ENCODE peak calls at places on chromosomes 13 and 19, in five cellular contexts. R, L, X, F and W are unnamed samples.

GRCh38 chr19:37506387-37507166 is at the start of gene ZNF793:
- DNase-seq in R (peak), F (no peak), X (peak), L (no peak), W (no peak)

GRCh38 chr13:113748862-113749451 is 10.1 kb upstream of the TMEM255B start:
- DNase-seq in F (no peak), R (no peak), X (no peak), L (no peak), W (no peak)

GRCh38 chr13:38213307-38213706 is 136.3 kb upstream of the UFM1 start:
- DNase-seq in L (no peak), R (no peak), X (no peak), F (no peak), W (no peak)

GRCh38 chr13:30276178-30276577 is 31.2 kb downstream of the KATNAL1 start:
- DNase-seq in F (no peak), R (no peak), X (no peak), L (no peak), W (no peak)

GRCh38 chr19:53868091-53868891 is 608 bp downstream of the MYADM start:
- DNase-seq in F (peak), L (peak), X (no peak), R (peak), W (peak)

GRCh38 chr13:79612604-79613003 is 131.6 kb downstream of the NDFIP2 start:
- DNase-seq in X (no peak), L (no peak), F (no peak), R (no peak), W (no peak)

GRCh38 chr19:48836089-48837017 is at the start of gene HSD17B14:
- DNase-seq in R (no peak), F (no peak), L (no peak), X (peak), W (peak)

GRCh38 chr19:18223860-18224524 is 2.2 kb downstream of the PDE4C start:
- DNase-seq in F (peak), L (peak), X (no peak), R (no peak), W (peak)

GRCh38 chr19:8336665-8337064 is 6.4 kb downstream of the KANK3 start:
- DNase-seq in X (no peak), L (no peak), F (no peak), R (no peak), W (no peak)

GRCh38 chr19:46976845-46977320 is 42.8 kb upstream of the NPAS1 start:
- DNase-seq in R (peak), F (no peak), L (peak), X (no peak), W (no peak)

GRCh38 chr13:111922086-111922485 is 144.9 kb upstream of the SOX1 start:
- DNase-seq in F (no peak), X (no peak), R (no peak), L (no peak), W (no peak)

GRCh38 chr19:46927893-46928292 is 67.1 kb downstream of the ARHGAP35 start:
- DNase-seq in X (no peak), R (no peak), L (no peak), F (no peak), W (no peak)

GRCh38 chr13:72456486-72456885 is 270.9 kb downstream of the MZT1 start:
- DNase-seq in F (no peak), X (no peak), R (no peak), L (no peak), W (no peak)

GRCh38 chr19:40233811-40234389 is 7.4 kb upstream of the CCNP start:
- DNase-seq in L (no peak), F (no peak), X (no peak), R (no peak), W (no peak)

GRCh38 chr19:3808420-3809143 is 22.4 kb upstream of the MATK start:
- DNase-seq in L (no peak), X (no peak), R (no peak), F (no peak), W (no peak)

GRCh38 chr19:40584007-40584406 is 7.3 kb downstream of the SHKBP1 start:
- DNase-seq in R (no peak), F (no peak), L (no peak), X (no peak), W (no peak)

GRCh38 chr19:17125728-17126677 is 50.4 kb downstream of the MYO9B start:
- DNase-seq in F (no peak), R (peak), L (no peak), X (no peak), W (no peak)

GRCh38 chr13:112688560-112689497 is 1.0 kb upstream of the ATP11A start:
- DNase-seq in F (peak), L (peak), X (no peak), R (no peak), W (no peak)

GRCh38 chr19:49017666-49018351 is 918 bp upstream of the LHB start:
- DNase-seq in R (peak), F (peak), X (no peak), L (peak), W (peak)

GRCh38 chr19:13902993-13903555 is 2.8 kb downstream of the BRME1 start:
- DNase-seq in F (no peak), L (no peak), R (no peak), X (no peak), W (no peak)

GRCh38 chr19:20165971-20166592 is 932 bp upstream of the ZNF486 start:
- DNase-seq in X (no peak), R (no peak), L (no peak), F (peak), W (no peak)

GRCh38 chr13:21957833-21958232 is 287.0 kb downstream of the FGF9 start:
- DNase-seq in F (no peak), X (no peak), R (peak), L (no peak), W (no peak)

GRCh38 chr19:10361569-10362011 is 18.8 kb downstream of the TYK2 start:
- DNase-seq in X (no peak), L (peak), F (no peak), R (no peak), W (no peak)

GRCh38 chr13:100235311-100235901 is 146.5 kb downstream of the PCCA start:
- DNase-seq in F (peak), L (peak), R (peak), X (no peak), W (peak)

GRCh38 chr13:34506796-34507195 is 435.3 kb upstream of the NBEA start:
- DNase-seq in F (no peak), L (no peak), X (no peak), R (no peak), W (no peak)
- TF ChIP-seq MAFK in F (no peak), L (no peak), X (no peak), R (no peak), W (no peak)

GRCh38 chr19:41821003-41821735 is 23.3 kb downstream of the LYPD4 start:
- DNase-seq in L (peak), R (peak), F (peak), X (peak), W (peak)
- TF ChIP-seq MAFK in L (no peak), R (no peak), F (no peak), X (no peak), W (no peak)

DNA sequence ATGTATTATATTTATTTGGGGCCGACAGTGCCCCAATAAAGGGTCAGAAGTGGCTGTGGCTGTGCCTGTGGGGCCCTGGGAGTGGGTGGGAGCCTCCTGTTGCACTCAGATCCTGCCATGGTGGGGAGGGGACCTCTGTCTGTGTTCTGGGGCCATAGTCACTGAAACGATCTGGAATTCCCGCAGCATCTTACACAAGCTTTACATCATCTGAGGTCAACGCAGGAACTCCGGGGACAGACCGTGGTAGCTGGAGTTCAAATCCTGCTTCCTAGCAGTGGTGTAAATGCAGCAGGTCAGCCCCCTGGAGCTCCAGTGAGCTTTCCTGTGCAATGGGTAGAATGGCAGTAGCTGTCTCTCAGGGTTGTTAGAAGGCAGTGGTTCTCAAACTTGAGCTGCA is 3.9 kb upstream of the SCN1B start:
- DNase-seq in F (no peak), R (no peak), L (no peak), X (no peak), W (no peak)
- TF ChIP-seq MAFK in F (no peak), R (no peak), L (no peak), X (no peak), W (no peak)

DNA sequence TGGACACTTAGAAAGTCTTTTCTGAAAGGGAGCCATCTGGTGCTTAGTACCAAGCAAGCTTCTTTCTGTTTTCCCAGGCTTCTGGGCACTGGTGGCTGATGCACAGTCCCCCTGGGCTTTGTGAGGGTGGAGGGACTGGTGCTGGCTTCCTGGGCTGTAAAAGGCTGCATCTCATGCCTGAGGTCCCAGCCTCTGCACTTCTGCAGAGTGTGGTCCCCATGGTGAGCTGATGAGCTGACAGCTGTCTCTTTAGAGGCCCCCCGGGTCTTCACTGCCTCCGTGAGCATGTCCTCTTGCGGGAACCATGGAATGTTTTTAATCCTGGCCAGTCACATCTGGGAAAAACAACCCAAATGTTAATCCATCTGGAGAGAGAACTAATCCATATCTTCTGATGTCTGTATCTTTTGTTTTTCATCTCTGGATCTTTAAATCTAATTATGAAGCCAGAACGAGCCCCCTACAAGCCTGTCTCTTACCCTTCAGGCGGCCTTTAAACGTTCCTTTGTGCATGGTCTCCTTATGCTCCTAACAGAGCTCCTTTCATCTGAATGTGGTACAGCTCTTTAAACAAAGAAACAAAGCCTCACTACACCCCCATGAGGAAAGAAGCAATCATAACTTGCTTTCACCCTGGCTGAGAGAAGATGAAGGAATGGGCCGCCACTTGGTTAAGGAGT is 40.4 kb downstream of the OLFM4 start:
- DNase-seq in R (no peak), X (no peak), L (no peak), F (no peak), W (no peak)
- TF ChIP-seq MAFK in R (no peak), X (no peak), L (no peak), F (no peak), W (no peak)

GRCh38 chr13:31798189-31798588 is 58.9 kb downstream of the RXFP2 start:
- DNase-seq in X (no peak), R (no peak), L (no peak), F (no peak), W (no peak)

GRCh38 chr13:31807090-31807541 is 67.8 kb downstream of the RXFP2 start:
- DNase-seq in R (no peak), F (no peak), X (no peak), L (no peak), W (no peak)

GRCh38 chr13:31801088-31801487 is 61.8 kb downstream of the RXFP2 start:
- DNase-seq in F (no peak), X (no peak), R (no peak), L (no peak), W (no peak)

GRCh38 chr13:31803327-31803726 is 64.0 kb downstream of the RXFP2 start:
- DNase-seq in L (no peak), R (no peak), F (no peak), X (no peak), W (no peak)
- TF ChIP-seq MAFK in L (no peak), R (no peak), F (no peak), X (no peak), W (no peak)

DNA sequence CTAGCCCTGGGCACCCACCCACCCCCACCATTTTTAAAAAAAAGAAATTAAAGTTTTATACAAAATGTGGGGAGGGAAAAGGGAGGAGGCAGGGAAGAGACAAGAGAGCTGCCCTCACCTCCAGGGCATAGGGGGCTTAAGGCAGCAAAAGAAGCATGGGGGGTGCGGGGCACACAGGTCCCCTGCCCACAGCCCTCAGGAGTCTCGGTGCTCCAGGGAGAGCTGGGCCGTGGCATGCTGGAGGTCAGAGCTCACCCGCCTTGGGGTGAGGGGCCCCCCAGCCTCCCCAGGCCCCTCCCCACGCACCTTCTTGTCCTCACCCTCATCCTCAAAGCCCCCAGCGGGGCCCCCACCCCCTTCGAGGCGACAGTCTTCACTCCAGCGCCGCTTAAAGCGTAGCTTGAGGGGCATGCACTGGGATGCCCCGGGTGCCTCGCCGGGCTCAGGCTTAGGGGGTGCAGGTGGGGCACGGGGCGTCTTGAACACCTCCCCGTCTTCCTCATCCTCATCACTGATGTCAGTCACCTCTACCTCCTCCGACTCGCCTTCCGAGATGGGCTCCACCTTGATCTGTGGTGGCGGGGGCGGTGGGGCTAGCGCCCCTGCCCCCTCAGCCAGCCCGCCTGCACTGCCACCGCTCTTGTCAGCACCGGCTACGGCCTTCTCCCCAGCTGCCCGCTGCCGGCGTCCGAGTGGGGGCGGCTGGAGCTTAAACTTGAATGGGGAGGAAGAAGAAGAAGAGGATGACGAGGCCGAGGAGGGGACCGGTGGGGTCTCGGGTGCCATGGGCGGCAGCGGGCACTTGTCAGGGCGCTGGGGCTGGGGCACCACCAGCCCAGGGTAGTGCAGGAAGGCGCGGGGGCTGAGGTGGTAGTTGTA is 6.1 kb upstream of the GSK3A start:
- DNase-seq in L (no peak), F (no peak), R (no peak), X (no peak), W (no peak)
- TF ChIP-seq MAFK in L (no peak), F (no peak), R (no peak), X (no peak), W (no peak)

DNA sequence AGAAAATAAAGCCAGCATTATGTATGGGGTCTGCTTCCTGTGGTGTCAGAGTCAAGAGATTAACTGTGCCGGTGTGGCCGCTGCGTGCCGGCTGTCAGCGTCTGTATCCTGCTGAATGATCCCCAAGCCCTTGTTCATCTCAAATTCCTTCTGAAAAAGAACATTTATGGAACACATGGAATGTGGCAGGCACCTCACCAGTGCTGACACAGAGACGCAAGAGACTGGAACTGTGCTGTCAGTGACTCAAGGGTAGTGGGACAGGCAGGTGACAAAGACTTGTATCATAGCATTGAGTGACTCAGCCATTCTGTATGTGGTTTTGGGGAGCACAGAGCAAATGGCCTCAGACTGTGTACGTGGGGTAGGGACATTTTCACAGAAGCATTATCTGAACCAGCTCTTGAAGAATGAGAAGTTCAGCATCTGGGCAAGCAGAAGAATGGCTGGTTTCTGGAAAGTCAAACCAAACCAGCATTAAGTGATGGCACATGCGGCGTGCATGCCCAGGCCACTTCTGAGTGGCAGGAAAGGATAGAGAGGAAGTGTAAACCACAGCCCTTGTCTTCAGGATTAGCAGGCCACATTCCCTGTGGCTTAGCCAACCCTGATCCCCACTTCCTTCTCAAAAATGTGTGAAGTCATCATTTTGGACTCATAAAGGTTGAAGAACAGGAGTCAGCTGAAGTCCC is 54.0 kb upstream of the IRS2 start:
- DNase-seq in X (no peak), F (no peak), R (peak), L (no peak), W (no peak)
- TF ChIP-seq MAFK in X (no peak), F (peak), R (peak), L (no peak), W (peak)

DNA sequence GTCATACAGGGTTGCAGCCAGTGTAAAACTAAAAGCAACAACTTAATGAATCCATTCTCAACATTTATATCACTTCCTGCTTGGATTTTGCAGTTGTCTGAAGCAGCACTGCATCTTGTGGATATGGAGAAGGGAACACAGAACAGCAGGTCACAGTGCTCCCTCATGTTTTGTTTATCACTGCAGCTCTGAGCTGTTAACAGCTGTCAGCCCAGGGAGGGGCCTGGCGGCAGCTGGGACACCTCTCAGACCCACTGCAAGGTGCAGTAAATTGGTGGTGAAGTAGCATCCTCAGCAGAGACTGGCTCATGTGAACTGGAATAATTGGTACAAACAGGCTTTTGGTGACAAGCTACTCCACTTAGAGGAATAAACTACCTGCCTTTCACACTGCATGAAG is 170.4 kb downstream of the LIG4 start:
- DNase-seq in F (no peak), R (no peak), L (no peak), X (no peak), W (no peak)
- TF ChIP-seq MAFK in F (no peak), R (no peak), L (no peak), X (no peak), W (no peak)

GRCh38 chr13:40187324-40187795 is 479.1 kb downstream of the FOXO1 start:
- DNase-seq in X (no peak), F (no peak), R (no peak), L (no peak), W (no peak)
- TF ChIP-seq MAFK in X (no peak), F (no peak), R (no peak), L (no peak), W (no peak)